ENCODE peak calls at places on chromosomes 6 and 20, in six cellular contexts. B is A549, V is prostate gland, I is stomach, H is heart left ventricle, R is Peyer's patch. A is an unnamed sample.

GRCh38 chr6:38671885-38672467 is 31.0 kb downstream of the GLO1 start:
- DNase-seq in I (no peak), H (no peak), V (peak), B (peak), R (peak), A (peak)

GRCh38 chr6:9933674-9934073 is 481.2 kb downstream of the TFAP2A start:
- DNase-seq in V (no peak), I (no peak), R (no peak), H (no peak), B (no peak), A (no peak)

GRCh38 chr6:151577257-151577656 is 83.4 kb downstream of the CCDC170 start:
- DNase-seq in H (no peak), R (no peak), I (no peak), B (no peak), V (no peak), A (no peak)

GRCh38 chr6:86453232-86453631 is 484.1 kb upstream of the HTR1E start:
- DNase-seq in B (no peak), I (no peak), V (no peak), R (no peak), H (no peak), A (no peak)

GRCh38 chr20:38764563-38765355 is 16.5 kb downstream of the ACTR5 start:
- DNase-seq in B (peak), R (peak), I (peak), H (no peak), V (no peak), A (peak)

GRCh38 chr6:36625161-36625919 is 31.2 kb downstream of the SRSF3 start:
- DNase-seq in R (peak), I (peak), H (no peak), B (no peak), V (no peak), A (no peak)

GRCh38 chr6:98724537-98724936 is 109.8 kb upstream of the POU3F2 start:
- DNase-seq in R (no peak), V (no peak), B (no peak), H (no peak), I (no peak), A (no peak)

GRCh38 chr6:44217332-44218143 is 812 bp downstream of the MYMX start:
- DNase-seq in I (peak), V (no peak), B (no peak), H (peak), R (no peak), A (peak)

GRCh38 chr6:138415125-138415524 is 11.1 kb downstream of the HEBP2 start:
- DNase-seq in R (no peak), I (no peak), H (no peak), V (no peak), B (no peak), A (no peak)

GRCh38 chr20:3162080-3162611 is 2.5 kb upstream of the FASTKD5 start:
- DNase-seq in V (no peak), B (no peak), I (peak), H (peak), R (no peak), A (no peak)

GRCh38 chr6:108078191-108078590 is 3.6 kb upstream of the OSTM1 start:
- DNase-seq in R (no peak), B (no peak), I (no peak), H (no peak), V (no peak), A (no peak)

GRCh38 chr6:91166271-91166670 is 579.4 kb upstream of the MAP3K7 start:
- DNase-seq in H (no peak), B (no peak), R (no peak), V (no peak), I (no peak), A (peak)

GRCh38 chr6:15892369-15892768 is 229.5 kb upstream of the DTNBP1 start:
- DNase-seq in V (no peak), B (no peak), H (no peak), I (no peak), R (no peak), A (no peak)

GRCh38 chr6:15897063-15897934 is 231.6 kb upstream of the MYLIP start:
- DNase-seq in V (no peak), I (no peak), R (no peak), B (no peak), H (peak), A (no peak)

GRCh38 chr6:15898693-15899092 is 230.2 kb upstream of the MYLIP start:
- DNase-seq in R (no peak), H (no peak), B (no peak), V (no peak), I (no peak), A (no peak)

GRCh38 chr6:15893556-15894253 is 230.9 kb upstream of the DTNBP1 start:
- DNase-seq in R (no peak), H (no peak), I (no peak), V (no peak), B (no peak), A (no peak)

GRCh38 chr6:15894973-15895858 is 232.4 kb upstream of the DTNBP1 start:
- DNase-seq in H (no peak), V (no peak), I (no peak), B (no peak), R (no peak), A (no peak)
- TF ChIP-seq POLR2A in H (no peak), V (no peak), I (no peak), B (no peak), R (no peak), A (no peak)

GRCh38 chr20:32350421-32350820 is 7.7 kb upstream of the ASXL1 start:
- DNase-seq in H (no peak), R (no peak), V (no peak), B (no peak), I (no peak), A (no peak)
- TF ChIP-seq POLR2A in H (no peak), R (no peak), V (no peak), B (no peak), I (no peak), A (no peak)

GRCh38 chr6:166556871-166557322 is 29.6 kb downstream of the RAMACL start:
- DNase-seq in H (peak), R (peak), I (peak), B (peak), V (peak), A (peak)
- TF ChIP-seq POLR2A in H (no peak), R (no peak), I (no peak), B (no peak), V (peak), A (peak)

DNA sequence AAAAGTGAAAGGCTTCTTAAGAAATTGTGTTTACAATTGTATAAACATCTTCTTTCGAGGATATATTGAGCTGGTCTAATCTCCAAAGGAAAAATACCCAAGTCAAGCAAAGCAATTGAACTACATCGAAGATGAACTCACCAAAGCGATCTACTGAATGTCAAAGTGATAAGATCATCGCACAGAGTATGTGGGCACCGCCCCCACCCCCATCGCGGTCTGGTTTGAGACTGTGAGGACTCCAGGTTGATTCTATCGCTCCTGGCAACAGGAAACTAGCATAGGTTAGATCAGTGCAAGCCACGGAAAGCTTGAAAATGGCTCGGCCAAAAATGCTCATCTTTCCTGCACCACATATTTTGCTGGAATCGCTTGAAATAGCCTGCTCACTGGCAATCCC is 133.2 kb upstream of the RPS6KA2 start:
- DNase-seq in V (no peak), R (no peak), I (no peak), H (no peak), B (no peak), A (no peak)
- TF ChIP-seq POLR2A in V (no peak), R (no peak), I (no peak), H (no peak), B (no peak), A (no peak)

DNA sequence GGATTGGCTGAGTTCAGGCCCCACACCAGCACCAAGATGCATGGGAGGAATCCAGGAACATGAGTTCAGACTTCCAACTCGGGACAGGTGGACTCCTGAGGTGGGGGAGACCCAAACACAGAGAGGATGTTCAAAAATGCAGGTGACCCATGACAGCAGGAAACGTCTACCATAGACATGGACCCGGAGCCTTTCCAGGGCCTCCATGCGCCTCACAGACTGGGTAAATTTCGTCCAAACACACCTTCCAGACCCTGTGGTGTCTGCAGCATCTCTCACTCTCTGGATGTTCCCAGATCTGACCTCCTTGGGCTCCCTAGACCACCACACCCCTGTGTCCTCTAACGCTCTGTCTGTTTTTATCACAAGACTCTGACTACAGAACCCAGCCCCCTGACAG is 87.7 kb downstream of the PXDC1 start:
- DNase-seq in V (no peak), I (no peak), H (no peak), B (no peak), R (no peak), A (no peak)
- TF ChIP-seq POLR2A in V (no peak), I (no peak), H (no peak), B (no peak), R (no peak), A (no peak)

DNA sequence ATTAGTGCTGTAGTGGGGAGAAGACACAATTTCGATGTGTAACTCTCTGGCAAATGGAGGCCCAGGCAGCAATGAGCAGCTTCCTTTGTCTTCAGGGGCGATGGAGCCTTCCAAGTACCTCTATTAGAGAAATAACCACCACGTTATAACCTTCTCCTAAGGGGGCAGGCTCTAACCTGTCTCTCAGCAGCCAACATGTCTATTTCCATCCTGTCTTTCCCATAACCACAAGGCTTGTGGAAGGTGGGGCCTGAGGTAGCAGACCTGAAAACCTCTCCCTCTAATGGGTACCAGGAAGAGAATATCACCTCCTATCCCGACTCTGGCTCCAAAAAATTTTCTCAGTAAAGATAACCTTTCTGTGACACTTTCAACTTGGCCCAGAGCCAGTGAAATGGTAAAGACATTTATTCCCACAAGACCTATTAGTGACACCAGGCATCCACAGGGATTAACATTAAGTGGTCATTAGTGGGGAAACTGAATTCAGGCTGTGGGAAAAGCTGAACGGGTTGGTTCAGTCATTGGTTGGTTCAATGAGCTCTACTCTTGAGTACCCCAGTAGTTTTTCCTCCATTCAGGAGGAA is 4.0 kb downstream of the PEX6 start:
- DNase-seq in V (no peak), B (no peak), I (no peak), R (no peak), H (no peak), A (no peak)
- TF ChIP-seq POLR2A in V (no peak), B (no peak), I (no peak), R (no peak), H (no peak), A (no peak)

GRCh38 chr6:63635563-63636515 is at the start of gene PHF3:
- DNase-seq in B (peak), V (peak), R (peak), I (peak), H (peak), A (peak)
- TF ChIP-seq POLR2A in B (no peak), V (peak), R (peak), I (no peak), H (no peak), A (peak)

GRCh38 chr6:130203370-130203769 is 19.4 kb downstream of the SAMD3 start:
- DNase-seq in I (no peak), R (no peak), H (no peak), V (no peak), B (no peak), A (no peak)

GRCh38 chr6:130207979-130208649 is 14.6 kb downstream of the SAMD3 start:
- DNase-seq in B (no peak), R (no peak), I (no peak), H (no peak), V (no peak), A (no peak)

GRCh38 chr6:130206474-130206873 is 16.3 kb downstream of the SAMD3 start:
- DNase-seq in I (no peak), B (no peak), R (no peak), H (no peak), V (no peak), A (no peak)

GRCh38 chr6:130202782-130203181 is 20.0 kb downstream of the SAMD3 start:
- DNase-seq in B (no peak), H (no peak), R (no peak), V (no peak), I (no peak), A (no peak)

GRCh38 chr6:130204322-130204721 is 18.4 kb downstream of the SAMD3 start:
- DNase-seq in V (no peak), R (no peak), H (no peak), B (no peak), I (no peak), A (no peak)
- TF ChIP-seq POLR2A in V (no peak), R (no peak), H (no peak), B (no peak), I (no peak), A (no peak)

GRCh38 chr6:129490551-129491245 is 219.3 kb downstream of the ARHGAP18 start:
- DNase-seq in R (peak), V (no peak), I (no peak), B (peak), H (no peak), A (peak)
- TF ChIP-seq POLR2A in R (no peak), V (no peak), I (no peak), B (no peak), H (no peak), A (no peak)

GRCh38 chr20:34876161-34877001 is at the start of gene ACSS2:
- DNase-seq in R (peak), I (peak), H (peak), V (peak), B (peak), A (peak)
- TF ChIP-seq POLR2A in R (peak), I (no peak), H (peak), V (peak), B (peak), A (peak)

A was measured in H54.